ENCODE peak calls at places on chromosomes 1 and 21, in four cellular contexts. One of them, this sample, is unnamed. For H3K4me1, the result is how much of the 10 kb centered on the place peaks cover.

GRCh38 chr1:200877839-200878551 is 5.2 kb downstream of the GPR25 start:
- DNase-seq in esophagus muscularis mucosa: peak
- DNase-seq in heart left ventricle: no peak
- DNase-seq in left ventricle myocardium inferior: no peak
- DNase-seq in this sample: no peak

GRCh38 chr1:64847666-64848065 is 102.8 kb downstream of the RAVER2 start:
- DNase-seq in esophagus muscularis mucosa: no peak
- DNase-seq in heart left ventricle: no peak
- DNase-seq in left ventricle myocardium inferior: no peak
- DNase-seq in this sample: no peak

GRCh38 chr1:36400825-36401601 is 3.3 kb upstream of the LSM10 start:
- DNase-seq in esophagus muscularis mucosa: peak
- DNase-seq in heart left ventricle: peak
- DNase-seq in left ventricle myocardium inferior: peak
- DNase-seq in this sample: peak

GRCh38 chr1:15962176-15962575 is 13.7 kb downstream of the ZBTB17 start:
- DNase-seq in esophagus muscularis mucosa: no peak
- DNase-seq in heart left ventricle: no peak
- DNase-seq in left ventricle myocardium inferior: no peak
- DNase-seq in this sample: no peak

GRCh38 chr1:234926574-234927311 is 201.9 kb downstream of the TOMM20 start:
- DNase-seq in esophagus muscularis mucosa: no peak
- DNase-seq in heart left ventricle: no peak
- DNase-seq in left ventricle myocardium inferior: no peak
- DNase-seq in this sample: no peak

GRCh38 chr1:206872139-206872538 is 6.7 kb downstream of the IL20 start:
- DNase-seq in esophagus muscularis mucosa: no peak
- DNase-seq in heart left ventricle: no peak
- DNase-seq in left ventricle myocardium inferior: no peak
- DNase-seq in this sample: no peak

GRCh38 chr1:8317647-8318360 is at the start of gene SLC45A1:
- DNase-seq in esophagus muscularis mucosa: no peak
- DNase-seq in heart left ventricle: peak
- DNase-seq in left ventricle myocardium inferior: peak
- DNase-seq in this sample: peak

GRCh38 chr1:6316240-6317100 is 55.6 kb upstream of the GPR153 start:
- DNase-seq in esophagus muscularis mucosa: no peak
- DNase-seq in heart left ventricle: no peak
- DNase-seq in left ventricle myocardium inferior: no peak
- DNase-seq in this sample: no peak

GRCh38 chr1:201791051-201791774 is 37.7 kb upstream of the IPO9 start:
- DNase-seq in esophagus muscularis mucosa: no peak
- DNase-seq in heart left ventricle: no peak
- DNase-seq in left ventricle myocardium inferior: no peak
- DNase-seq in this sample: no peak

GRCh38 chr1:119564548-119564947 is 57.5 kb downstream of the HSD3B1 start:
- DNase-seq in esophagus muscularis mucosa: no peak
- DNase-seq in heart left ventricle: no peak
- DNase-seq in left ventricle myocardium inferior: no peak
- DNase-seq in this sample: no peak

GRCh38 chr21:15850645-15851044 is 120.9 kb downstream of the USP25 start:
- DNase-seq in esophagus muscularis mucosa: no peak
- DNase-seq in heart left ventricle: no peak
- DNase-seq in left ventricle myocardium inferior: no peak
- DNase-seq in this sample: no peak

GRCh38 chr1:113388017-113388620 is 2.2 kb upstream of the MAGI3 start:
- DNase-seq in esophagus muscularis mucosa: no peak
- DNase-seq in heart left ventricle: no peak
- DNase-seq in left ventricle myocardium inferior: no peak
- DNase-seq in this sample: no peak

GRCh38 chr1:173095632-173096031 is 44.9 kb upstream of the TNFSF18 start:
- DNase-seq in esophagus muscularis mucosa: no peak
- DNase-seq in heart left ventricle: no peak
- DNase-seq in left ventricle myocardium inferior: no peak
- DNase-seq in this sample: no peak

GRCh38 chr1:98045211-98046030 is 124.6 kb upstream of the DPYD start:
- DNase-seq in esophagus muscularis mucosa: no peak
- DNase-seq in heart left ventricle: no peak
- DNase-seq in left ventricle myocardium inferior: no peak
- DNase-seq in this sample: peak

GRCh38 chr1:166915941-166916340 is 39.9 kb upstream of the TADA1 start:
- DNase-seq in esophagus muscularis mucosa: no peak
- DNase-seq in heart left ventricle: no peak
- DNase-seq in left ventricle myocardium inferior: no peak
- DNase-seq in this sample: no peak

GRCh38 chr1:114462341-114462740 is 48.7 kb downstream of the TRIM33 start:
- DNase-seq in esophagus muscularis mucosa: no peak
- DNase-seq in heart left ventricle: no peak
- DNase-seq in left ventricle myocardium inferior: no peak
- DNase-seq in this sample: no peak

GRCh38 chr21:23452384-23453083 is 2154.7 kb downstream of the MRPL39 start:
- DNase-seq in esophagus muscularis mucosa: no peak
- DNase-seq in heart left ventricle: no peak
- DNase-seq in left ventricle myocardium inferior: no peak
- DNase-seq in this sample: peak

GRCh38 chr1:84289169-84289785 is 12.2 kb upstream of the SAMD13 start:
- DNase-seq in esophagus muscularis mucosa: no peak
- DNase-seq in heart left ventricle: no peak
- DNase-seq in left ventricle myocardium inferior: no peak
- DNase-seq in this sample: no peak

GRCh38 chr1:155049651-155050559 is 1.2 kb upstream of the ADAM15 start:
- DNase-seq in esophagus muscularis mucosa: no peak
- DNase-seq in heart left ventricle: no peak
- DNase-seq in left ventricle myocardium inferior: no peak
- DNase-seq in this sample: no peak

GRCh38 chr1:155981266-155982088 is 3.1 kb upstream of the ARHGEF2 start:
- DNase-seq in esophagus muscularis mucosa: no peak
- DNase-seq in heart left ventricle: no peak
- DNase-seq in left ventricle myocardium inferior: no peak
- DNase-seq in this sample: no peak

GRCh38 chr1:205700865-205701401 is 20.6 kb upstream of the SLC45A3 start:
- DNase-seq in esophagus muscularis mucosa: no peak
- DNase-seq in heart left ventricle: peak
- DNase-seq in left ventricle myocardium inferior: peak
- DNase-seq in this sample: no peak

GRCh38 chr1:6785721-6786505 is 659 bp downstream of the CAMTA1 start:
- DNase-seq in esophagus muscularis mucosa: no peak
- DNase-seq in heart left ventricle: peak
- DNase-seq in left ventricle myocardium inferior: peak
- DNase-seq in this sample: peak

GRCh38 chr1:115413208-115413607 is 75.2 kb upstream of the NGF start:
- DNase-seq in esophagus muscularis mucosa: no peak
- DNase-seq in heart left ventricle: no peak
- DNase-seq in left ventricle myocardium inferior: no peak
- DNase-seq in this sample: no peak

GRCh38 chr1:184299796-184300195 is 87.0 kb upstream of the C1orf21 start:
- DNase-seq in esophagus muscularis mucosa: no peak
- DNase-seq in heart left ventricle: no peak
- DNase-seq in left ventricle myocardium inferior: no peak
- DNase-seq in this sample: no peak

GRCh38 chr1:27487927-27488522 is 1.9 kb downstream of the WASF2 start:
- DNase-seq in esophagus muscularis mucosa: no peak
- DNase-seq in heart left ventricle: no peak
- DNase-seq in left ventricle myocardium inferior: no peak
- DNase-seq in this sample: no peak

GRCh38 chr21:38769253-38769780 is 36.4 kb upstream of the ETS2 start:
- DNase-seq in esophagus muscularis mucosa: no peak
- DNase-seq in heart left ventricle: no peak
- DNase-seq in left ventricle myocardium inferior: no peak
- DNase-seq in this sample: no peak

GRCh38 chr1:46691997-46692790 is 20.5 kb downstream of the TEX38 start:
- DNase-seq in esophagus muscularis mucosa: no peak
- DNase-seq in heart left ventricle: no peak
- DNase-seq in left ventricle myocardium inferior: no peak
- DNase-seq in this sample: no peak

GRCh38 chr1:73593804-73594203 is 604.2 kb downstream of the LRRIQ3 start:
- DNase-seq in esophagus muscularis mucosa: no peak
- DNase-seq in heart left ventricle: no peak
- DNase-seq in left ventricle myocardium inferior: no peak
- DNase-seq in this sample: no peak

GRCh38 chr21:46078984-46079356 is 18.9 kb upstream of the COL6A2 start:
- DNase-seq in esophagus muscularis mucosa: peak
- DNase-seq in heart left ventricle: peak
- DNase-seq in left ventricle myocardium inferior: no peak
- DNase-seq in this sample: no peak

GRCh38 chr1:179295356-179295755 is 1.8 kb downstream of the SOAT1 start:
- DNase-seq in esophagus muscularis mucosa: no peak
- DNase-seq in heart left ventricle: no peak
- DNase-seq in left ventricle myocardium inferior: no peak
- DNase-seq in this sample: no peak

GRCh38 chr1:45566722-45567121 is 16.1 kb downstream of the AKR1A1 start:
- DNase-seq in esophagus muscularis mucosa: no peak
- DNase-seq in heart left ventricle: peak
- DNase-seq in left ventricle myocardium inferior: peak
- DNase-seq in this sample: peak

GRCh38 chr1:244461254-244462071 is at the start of gene CATSPERE:
- DNase-seq in esophagus muscularis mucosa: peak
- DNase-seq in heart left ventricle: peak
- DNase-seq in left ventricle myocardium inferior: peak
- DNase-seq in this sample: peak

GRCh38 chr1:76950306-76950705 is 83.0 kb downstream of the ST6GALNAC5 start:
- DNase-seq in esophagus muscularis mucosa: no peak
- DNase-seq in heart left ventricle: no peak
- DNase-seq in left ventricle myocardium inferior: no peak
- DNase-seq in this sample: no peak

GRCh38 chr1:23743287-23744052 is at the start of gene ELOA:
- DNase-seq in esophagus muscularis mucosa: no peak
- DNase-seq in heart left ventricle: peak
- DNase-seq in left ventricle myocardium inferior: peak
- DNase-seq in this sample: peak

GRCh38 chr1:171881466-171881865 is 40.2 kb downstream of the DNM3 start:
- DNase-seq in esophagus muscularis mucosa: no peak
- DNase-seq in heart left ventricle: no peak
- DNase-seq in left ventricle myocardium inferior: no peak
- DNase-seq in this sample: no peak

GRCh38 chr1:160625725-160626498 is 20.9 kb downstream of the SLAMF1 start:
- DNase-seq in esophagus muscularis mucosa: peak
- DNase-seq in heart left ventricle: no peak
- DNase-seq in left ventricle myocardium inferior: no peak
- DNase-seq in this sample: no peak

GRCh38 chr1:223761416-223761815 is 49.1 kb downstream of the CAPN2 start:
- DNase-seq in esophagus muscularis mucosa: no peak
- DNase-seq in heart left ventricle: no peak
- DNase-seq in left ventricle myocardium inferior: no peak
- DNase-seq in this sample: no peak

GRCh38 chr1:72282271-72282656 is at the start of gene NEGR1:
- DNase-seq in esophagus muscularis mucosa: peak
- DNase-seq in heart left ventricle: peak
- DNase-seq in left ventricle myocardium inferior: peak
- DNase-seq in this sample: peak

DNA sequence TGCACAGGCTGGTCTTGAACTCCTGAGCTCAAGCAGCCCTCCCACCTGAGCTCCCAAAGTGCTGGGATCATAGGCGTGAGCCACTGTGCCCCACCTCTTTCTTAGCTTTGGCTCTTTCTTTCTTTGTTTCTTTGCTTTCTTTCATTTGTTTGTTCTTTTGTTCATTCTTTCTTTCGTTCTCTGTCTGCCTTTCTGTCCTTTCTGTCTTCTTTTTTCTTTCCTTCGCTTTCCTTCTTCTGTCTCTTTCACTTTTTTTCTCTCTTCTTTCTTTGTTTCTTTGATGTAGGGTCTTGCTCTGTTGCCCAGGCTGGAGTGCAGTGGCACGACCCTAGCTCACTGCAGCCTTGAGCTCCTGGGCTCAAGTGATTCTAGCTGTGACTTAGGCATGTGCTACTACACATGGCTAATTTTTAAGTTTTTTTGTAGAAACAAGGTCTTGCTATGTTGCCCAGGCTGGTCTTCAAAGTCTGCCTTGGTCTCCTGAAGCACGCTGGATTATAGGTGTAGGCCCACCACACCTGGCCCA is 18.9 kb downstream of the SOX13 start:
- DNase-seq in esophagus muscularis mucosa: no peak
- DNase-seq in heart left ventricle: no peak
- DNase-seq in left ventricle myocardium inferior: no peak
- DNase-seq in this sample: no peak
- H3K4me1 ChIP-seq in esophagus muscularis mucosa: half or more
- H3K4me1 ChIP-seq in heart left ventricle: half or more
- H3K4me1 ChIP-seq in left ventricle myocardium inferior: half or more
- H3K4me1 ChIP-seq in this sample: under half

GRCh38 chr1:59484090-59484489 is 187.2 kb downstream of the FGGY start:
- DNase-seq in esophagus muscularis mucosa: peak
- DNase-seq in heart left ventricle: no peak
- DNase-seq in left ventricle myocardium inferior: no peak
- DNase-seq in this sample: peak
- H3K4me1 ChIP-seq in esophagus muscularis mucosa: under half
- H3K4me1 ChIP-seq in heart left ventricle: under half
- H3K4me1 ChIP-seq in left ventricle myocardium inferior: under half
- H3K4me1 ChIP-seq in this sample: under half

GRCh38 chr1:198169704-198170103 is 12.9 kb downstream of the NEK7 start:
- DNase-seq in esophagus muscularis mucosa: no peak
- DNase-seq in heart left ventricle: peak
- DNase-seq in left ventricle myocardium inferior: no peak
- DNase-seq in this sample: no peak
- H3K4me1 ChIP-seq in esophagus muscularis mucosa: half or more
- H3K4me1 ChIP-seq in heart left ventricle: half or more
- H3K4me1 ChIP-seq in left ventricle myocardium inferior: half or more
- H3K4me1 ChIP-seq in this sample: under half

DNA sequence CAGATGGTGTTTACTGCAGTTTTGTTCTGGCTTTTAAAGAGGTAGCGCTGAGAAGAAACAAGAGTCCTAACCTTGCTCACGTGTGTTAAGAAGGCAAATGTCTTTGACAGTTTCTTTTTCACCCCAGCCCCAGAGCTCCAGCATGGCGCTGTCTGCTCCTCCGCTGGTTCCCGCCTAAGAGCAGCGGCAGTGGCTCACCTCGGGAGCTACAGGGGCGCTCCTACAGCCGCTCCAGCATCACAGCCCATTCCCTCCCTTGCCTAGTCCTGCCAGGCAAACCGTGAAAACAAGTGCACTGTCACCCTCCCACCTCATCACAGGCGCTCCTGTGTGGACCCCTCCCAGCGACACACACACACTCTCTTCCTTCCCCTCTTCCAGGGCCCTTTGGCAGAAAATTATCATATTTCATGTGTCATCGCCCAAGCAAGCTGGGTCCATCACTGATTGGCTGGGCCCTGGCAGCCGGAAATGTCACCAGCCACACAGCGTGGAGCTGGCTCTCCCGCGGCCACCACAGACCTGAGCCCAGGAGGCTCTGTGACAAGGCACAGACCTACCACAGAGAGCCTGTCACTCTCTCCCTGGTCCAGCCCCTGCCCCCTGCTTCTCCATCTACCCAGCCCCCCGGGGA is 1.2 kb upstream of the HIVEP3 start:
- DNase-seq in esophagus muscularis mucosa: no peak
- DNase-seq in heart left ventricle: peak
- DNase-seq in left ventricle myocardium inferior: peak
- DNase-seq in this sample: peak
- H3K4me1 ChIP-seq in esophagus muscularis mucosa: under half
- H3K4me1 ChIP-seq in heart left ventricle: under half
- H3K4me1 ChIP-seq in left ventricle myocardium inferior: half or more
- H3K4me1 ChIP-seq in this sample: under half